ENCODE peak calls at places on chromosome 17, in seven cellular contexts. X is kidney, O is thoracic aorta, U is HCT116, S is Peyer's patch, R is endothelial cell of umbilical vein, K is upper lobe of right lung. Q is an unnamed sample.

GRCh38 chr17:79023886-79024771 is at the start of gene C1QTNF1:
- DNase-seq in X (peak; percentile 81), O (no peak), U (no peak), S (peak; percentile 70), R (no peak), K (peak; percentile 75), Q (peak; percentile 92)

GRCh38 chr17:67528751-67529436 is 151.8 kb downstream of the PITPNC1 start:
- DNase-seq in X (peak; percentile 96), O (peak; percentile 47), U (peak; percentile 84), S (peak; percentile 81), R (peak; percentile 94), K (peak; percentile 83), Q (peak; percentile 94)

GRCh38 chr17:68972119-68972704 is 17.0 kb upstream of the ABCA8 start:
- DNase-seq in X (no peak), O (no peak), U (peak; percentile 15), S (no peak), R (peak; percentile 64), K (no peak), Q (no peak)

GRCh38 chr17:12021604-12022003 is 927 bp downstream of the MAP2K4 start:
- DNase-seq in X (no peak), O (no peak), U (no peak), S (no peak), R (no peak), K (no peak), Q (no peak)

GRCh38 chr17:64148017-64148631 is 18.2 kb upstream of the ERN1 start:
- DNase-seq in X (no peak), O (no peak), U (no peak), S (no peak), R (peak; percentile 85), K (no peak), Q (peak; percentile 71)

GRCh38 chr17:41654908-41655607 is 30.7 kb upstream of the KRT17 start:
- DNase-seq in X (peak; percentile 66), O (no peak), U (no peak), S (no peak), R (no peak), K (no peak), Q (peak; percentile 60)

GRCh38 chr17:4161179-4161559 is 18.2 kb downstream of the CYB5D2 start:
- DNase-seq in X (no peak), O (peak; percentile 40), U (no peak), S (no peak), R (peak; percentile 69), K (no peak), Q (peak; percentile 80)

GRCh38 chr17:73639926-73640325 is 4.3 kb downstream of the SDK2 start:
- DNase-seq in X (no peak), O (no peak), U (no peak), S (no peak), R (no peak), K (no peak), Q (no peak)

GRCh38 chr17:50274142-50274944 is at the start of gene TMEM92:
- DNase-seq in X (peak; percentile 75), O (no peak), U (peak; percentile 62), S (peak; percentile 85), R (no peak), K (peak; percentile 92), Q (peak; percentile 99)

GRCh38 chr17:8740486-8740885 is 4.2 kb downstream of the CCDC42 start:
- DNase-seq in X (peak; percentile 75), O (no peak), U (no peak), S (peak; percentile 60), R (no peak), K (no peak), Q (peak; percentile 88)

GRCh38 chr17:59487161-59487873 is 78.1 kb upstream of the DHX40 start:
- DNase-seq in X (no peak), O (no peak), U (no peak), S (no peak), R (no peak), K (no peak), Q (no peak)

GRCh38 chr17:59492091-59492451 is 73.3 kb upstream of the DHX40 start:
- DNase-seq in X (no peak), O (no peak), U (no peak), S (no peak), R (no peak), K (no peak), Q (no peak)

GRCh38 chr17:59491353-59492090 is 73.9 kb upstream of the DHX40 start:
- DNase-seq in X (no peak), O (no peak), U (no peak), S (no peak), R (no peak), K (no peak), Q (no peak)

GRCh38 chr17:59488805-59489204 is 76.6 kb upstream of the DHX40 start:
- DNase-seq in X (no peak), O (no peak), U (no peak), S (no peak), R (no peak), K (no peak), Q (no peak)

GRCh38 chr17:59490259-59490658 is 75.2 kb upstream of the DHX40 start:
- DNase-seq in X (no peak), O (no peak), U (no peak), S (no peak), R (no peak), K (no peak), Q (no peak)
- H3K9me3 ChIP-seq in X (no peaks in the 10 kb centered on the region), O (no peaks in the 10 kb centered on the region), U (no peaks in the 10 kb centered on the region), S (no peaks in the 10 kb centered on the region), R (peaks cover 4% of the 10 kb centered on the region), K (no peaks in the 10 kb centered on the region), Q (no peaks in the 10 kb centered on the region)

GRCh38 chr17:82334204-82334621 is 647 bp upstream of the SECTM1 start:
- DNase-seq in X (peak; percentile 85), O (no peak), U (no peak), S (no peak), R (no peak), K (peak; percentile 68), Q (no peak)

GRCh38 chr17:82331345-82331939 is 2.1 kb downstream of the SECTM1 start:
- DNase-seq in X (no peak), O (no peak), U (no peak), S (no peak), R (no peak), K (peak; percentile 62), Q (no peak)

GRCh38 chr17:82332669-82333278 is 792 bp downstream of the SECTM1 start:
- DNase-seq in X (peak; percentile 81), O (no peak), U (peak; percentile 38), S (peak; percentile 82), R (peak; percentile 8), K (peak; percentile 77), Q (no peak)

GRCh38 chr17:82334622-82335394 is 1.2 kb upstream of the SECTM1 start:
- DNase-seq in X (peak; percentile 80), O (no peak), U (no peak), S (no peak), R (peak; percentile 49), K (peak; percentile 69), Q (no peak)

GRCh38 chr17:82333279-82334171 is at the start of gene SECTM1:
- DNase-seq in X (peak; percentile 90), O (no peak), U (no peak), S (peak; percentile 73), R (no peak), K (peak; percentile 78), Q (peak; percentile 82)
- H3K4me3 ChIP-seq in X (peak within 1 kb of the TSS; percentile 63), O (peak within 1 kb of the TSS; percentile 83), U (peak within 1 kb of the TSS; percentile 72), S (peak within 1 kb of the TSS; percentile 47), R (peak within 1 kb of the TSS; percentile 37), K (peak within 1 kb of the TSS; percentile 70), Q (no peak within 1 kb of the TSS)

DNA sequence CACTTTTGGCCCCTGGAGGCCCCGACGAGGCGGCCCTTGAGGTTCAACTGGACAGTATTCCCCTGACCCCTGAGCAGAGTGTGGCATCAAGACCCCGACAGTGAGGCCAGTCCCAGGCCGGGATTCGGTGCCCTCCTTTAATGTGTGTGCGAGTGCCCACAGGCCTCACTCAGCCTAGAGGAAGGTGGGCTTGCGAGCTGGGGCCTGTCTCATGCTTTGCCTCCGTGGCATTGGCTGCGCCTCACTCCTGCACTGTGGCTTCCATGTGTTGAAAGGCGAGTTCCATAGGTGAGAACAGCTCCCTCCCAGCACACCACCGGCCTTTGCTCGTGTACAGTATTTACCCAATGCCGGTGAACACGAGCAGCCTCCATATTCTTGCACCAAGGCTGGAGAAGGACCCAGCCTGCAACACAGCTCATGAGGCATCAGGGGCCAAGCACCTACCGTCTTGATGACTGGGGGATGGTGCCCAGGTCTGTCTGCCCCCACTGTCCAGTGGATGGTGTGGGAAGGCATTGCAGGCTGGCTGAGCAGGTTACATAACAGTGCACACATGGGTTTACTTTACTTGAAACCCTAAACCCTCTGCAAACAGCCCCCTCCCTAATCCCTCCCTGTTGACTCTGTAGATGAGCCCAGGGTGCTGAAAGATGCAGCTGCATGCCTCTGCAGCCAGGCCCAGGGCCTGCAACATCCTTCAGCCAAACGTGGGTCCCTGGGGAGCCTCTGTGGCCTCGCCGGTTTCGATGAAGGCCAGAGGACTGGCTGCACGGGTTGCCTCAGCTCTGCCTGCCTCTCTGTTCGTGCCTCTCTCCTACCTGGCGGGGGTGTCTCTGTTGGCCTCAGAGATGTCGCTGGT is 94.8 kb downstream of the METRNL start:
- DNase-seq in X (peak; percentile 55), O (no peak), U (no peak), S (peak; percentile 68), R (no peak), K (no peak), Q (peak; percentile 59)
- H3K9me3 ChIP-seq in X (no peaks in the 10 kb centered on the region), O (no peaks in the 10 kb centered on the region), U (no peaks in the 10 kb centered on the region), S (no peaks in the 10 kb centered on the region), R (no peaks in the 10 kb centered on the region), K (no peaks in the 10 kb centered on the region), Q (no peaks in the 10 kb centered on the region)

GRCh38 chr17:1939979-1940809 is 84.9 kb downstream of the RTN4RL1 start:
- DNase-seq in X (peak; percentile 87), O (no peak), U (no peak), S (no peak), R (no peak), K (no peak), Q (no peak)
- H3K4me3 ChIP-seq in X (no peak overlapping the region), O (no peak overlapping the region), U (no peak overlapping the region), S (no peak overlapping the region), R (no peak overlapping the region), K (no peak overlapping the region), Q (no peak overlapping the region)

DNA sequence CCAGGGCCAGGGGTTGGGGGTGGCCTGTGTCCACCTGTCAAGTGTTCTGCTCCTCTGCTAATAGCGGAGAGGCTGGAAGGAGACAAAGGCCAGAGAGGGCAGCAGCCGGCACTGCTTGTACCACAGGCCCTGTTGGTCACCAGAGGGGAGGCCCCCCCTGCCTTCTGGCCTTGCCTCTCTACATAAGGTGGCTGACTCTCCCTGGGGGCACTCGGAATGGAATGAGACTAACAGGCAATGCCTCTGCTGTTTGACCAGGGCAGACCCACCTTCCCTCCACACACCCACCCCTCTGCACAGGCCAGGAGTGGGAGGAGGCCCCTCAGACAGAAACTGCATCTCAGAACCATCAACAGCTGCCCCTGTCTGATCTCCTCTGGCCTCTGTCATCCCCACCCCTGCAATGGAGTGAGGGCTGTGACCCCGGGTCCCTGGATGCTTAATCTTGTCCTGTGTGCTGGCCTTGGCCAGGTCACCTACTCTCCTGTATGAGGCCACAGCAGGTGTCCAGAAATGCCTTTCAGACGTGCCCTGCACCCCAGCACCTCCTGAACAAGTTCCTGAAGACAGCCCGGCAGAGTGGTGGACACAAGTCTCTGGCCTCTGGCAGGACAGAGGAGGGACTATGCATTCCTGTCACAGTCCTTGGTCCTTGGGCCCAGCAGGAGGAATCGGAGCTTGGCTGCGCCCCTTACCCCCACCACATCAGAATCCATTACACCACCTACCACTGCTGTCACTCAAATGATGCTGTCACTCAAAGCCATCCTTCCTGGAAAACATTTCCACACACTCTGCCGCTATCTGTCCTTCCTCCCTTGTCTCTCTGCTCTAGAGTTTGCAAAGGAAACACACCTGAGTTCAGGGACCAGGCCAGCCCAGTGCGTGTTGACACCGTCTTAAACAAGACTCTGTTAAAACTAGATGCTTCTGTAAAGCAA is 107.5 kb upstream of the ZNF750 start:
- DNase-seq in X (peak; percentile 30), O (no peak), U (no peak), S (peak; percentile 8), R (no peak), K (peak; percentile 36), Q (no peak)
- H3K9me3 ChIP-seq in X (peaks cover 21% of the 10 kb centered on the region), O (peaks cover 28% of the 10 kb centered on the region), U (peaks cover 24% of the 10 kb centered on the region), S (no peaks in the 10 kb centered on the region), R (no peaks in the 10 kb centered on the region), K (peaks cover 11% of the 10 kb centered on the region), Q (peaks cover 92% of the 10 kb centered on the region)

GRCh38 chr17:33499025-33499424 is 205.9 kb upstream of the ASIC2 start:
- DNase-seq in X (no peak), O (no peak), U (no peak), S (no peak), R (no peak), K (no peak), Q (no peak)
- H3K4me3 ChIP-seq in X (no peak overlapping the region), O (no peak overlapping the region), U (no peak overlapping the region), S (no peak overlapping the region), R (no peak overlapping the region), K (no peak overlapping the region), Q (no peak overlapping the region)

Q was measured in endodermal cell.